ENCODE peak calls at places on chromosomes 16 and 17, in seven cellular contexts. One of them, this sample, is unnamed.

GRCh38 chr17:35730400-35731005 is 936 bp upstream of the RASL10B start:
- DNase-seq in glutamatergic neuron: no peak
- DNase-seq in epithelial cell of esophagus: no peak
- DNase-seq in fibroblast of mammary gland: peak; percentile 56
- DNase-seq in pancreas: no peak
- DNase-seq in progenitor cell of endocrine pancreas: no peak
- DNase-seq in gastrocnemius medialis: no peak
- DNase-seq in this sample: no peak

GRCh38 chr16:24670623-24671454 is 58.6 kb upstream of the TNRC6A start:
- DNase-seq in glutamatergic neuron: peak; percentile 74
- DNase-seq in epithelial cell of esophagus: peak; percentile 48
- DNase-seq in fibroblast of mammary gland: peak; percentile 92
- DNase-seq in pancreas: peak; percentile 50
- DNase-seq in progenitor cell of endocrine pancreas: no peak
- DNase-seq in gastrocnemius medialis: peak; percentile 6
- DNase-seq in this sample: no peak

GRCh38 chr16:70018254-70018653 is 67.1 kb downstream of the CLEC18A start:
- DNase-seq in glutamatergic neuron: no peak
- DNase-seq in epithelial cell of esophagus: peak; percentile 33
- DNase-seq in fibroblast of mammary gland: peak; percentile 30
- DNase-seq in pancreas: no peak
- DNase-seq in progenitor cell of endocrine pancreas: no peak
- DNase-seq in gastrocnemius medialis: no peak
- DNase-seq in this sample: no peak

GRCh38 chr16:79980650-79981521 is 380.3 kb upstream of the MAF start:
- DNase-seq in glutamatergic neuron: no peak
- DNase-seq in epithelial cell of esophagus: no peak
- DNase-seq in fibroblast of mammary gland: no peak
- DNase-seq in pancreas: no peak
- DNase-seq in progenitor cell of endocrine pancreas: peak; percentile 10
- DNase-seq in gastrocnemius medialis: no peak
- DNase-seq in this sample: no peak

GRCh38 chr16:12319464-12320030 is 343.0 kb downstream of the SNX29 start:
- DNase-seq in glutamatergic neuron: no peak
- DNase-seq in epithelial cell of esophagus: peak; percentile 8
- DNase-seq in fibroblast of mammary gland: no peak
- DNase-seq in pancreas: no peak
- DNase-seq in progenitor cell of endocrine pancreas: no peak
- DNase-seq in gastrocnemius medialis: no peak
- DNase-seq in this sample: no peak

GRCh38 chr16:89565506-89566372 is 5.3 kb downstream of the RPL13 start:
- DNase-seq in glutamatergic neuron: peak; percentile 72
- DNase-seq in epithelial cell of esophagus: peak; percentile 62
- DNase-seq in fibroblast of mammary gland: peak; percentile 49
- DNase-seq in pancreas: peak; percentile 75
- DNase-seq in progenitor cell of endocrine pancreas: peak; percentile 39
- DNase-seq in gastrocnemius medialis: peak; percentile 28
- DNase-seq in this sample: no peak

GRCh38 chr17:43772877-43773648 is 5.7 kb downstream of the DUSP3 start:
- DNase-seq in glutamatergic neuron: no peak
- DNase-seq in epithelial cell of esophagus: no peak
- DNase-seq in fibroblast of mammary gland: no peak
- DNase-seq in pancreas: no peak
- DNase-seq in progenitor cell of endocrine pancreas: no peak
- DNase-seq in gastrocnemius medialis: peak; percentile 62
- DNase-seq in this sample: no peak

GRCh38 chr17:57455063-57455914 is 199.0 kb downstream of the MSI2 start:
- DNase-seq in glutamatergic neuron: no peak
- DNase-seq in epithelial cell of esophagus: peak; percentile 40
- DNase-seq in fibroblast of mammary gland: no peak
- DNase-seq in pancreas: no peak
- DNase-seq in progenitor cell of endocrine pancreas: no peak
- DNase-seq in gastrocnemius medialis: no peak
- DNase-seq in this sample: peak; percentile 35

GRCh38 chr17:42699415-42699740 is 17.0 kb downstream of the CNTNAP1 start:
- DNase-seq in glutamatergic neuron: no peak
- DNase-seq in epithelial cell of esophagus: no peak
- DNase-seq in fibroblast of mammary gland: no peak
- DNase-seq in pancreas: no peak
- DNase-seq in progenitor cell of endocrine pancreas: no peak
- DNase-seq in gastrocnemius medialis: no peak
- DNase-seq in this sample: no peak

GRCh38 chr16:86067516-86067915 is 168.6 kb downstream of the IRF8 start:
- DNase-seq in glutamatergic neuron: no peak
- DNase-seq in epithelial cell of esophagus: no peak
- DNase-seq in fibroblast of mammary gland: no peak
- DNase-seq in pancreas: no peak
- DNase-seq in progenitor cell of endocrine pancreas: no peak
- DNase-seq in gastrocnemius medialis: no peak
- DNase-seq in this sample: no peak

GRCh38 chr16:59633996-59634579 is 900.0 kb upstream of the GOT2 start:
- DNase-seq in glutamatergic neuron: no peak
- DNase-seq in epithelial cell of esophagus: peak; percentile 26
- DNase-seq in fibroblast of mammary gland: peak; percentile 73
- DNase-seq in pancreas: no peak
- DNase-seq in progenitor cell of endocrine pancreas: no peak
- DNase-seq in gastrocnemius medialis: no peak
- DNase-seq in this sample: no peak

GRCh38 chr17:81420769-81421462 is 25.7 kb downstream of the BAHCC1 start:
- DNase-seq in glutamatergic neuron: no peak
- DNase-seq in epithelial cell of esophagus: no peak
- DNase-seq in fibroblast of mammary gland: no peak
- DNase-seq in pancreas: peak; percentile 84
- DNase-seq in progenitor cell of endocrine pancreas: no peak
- DNase-seq in gastrocnemius medialis: no peak
- DNase-seq in this sample: no peak

GRCh38 chr17:79413591-79413990 is 197.3 kb downstream of the RBFOX3 start:
- DNase-seq in glutamatergic neuron: no peak
- DNase-seq in epithelial cell of esophagus: no peak
- DNase-seq in fibroblast of mammary gland: no peak
- DNase-seq in pancreas: peak; percentile 67
- DNase-seq in progenitor cell of endocrine pancreas: no peak
- DNase-seq in gastrocnemius medialis: no peak
- DNase-seq in this sample: no peak

GRCh38 chr17:60141111-60142018 is 8.4 kb upstream of the CA4 start:
- DNase-seq in glutamatergic neuron: peak; percentile 52
- DNase-seq in epithelial cell of esophagus: peak; percentile 46
- DNase-seq in fibroblast of mammary gland: no peak
- DNase-seq in pancreas: peak; percentile 86
- DNase-seq in progenitor cell of endocrine pancreas: no peak
- DNase-seq in gastrocnemius medialis: no peak
- DNase-seq in this sample: no peak

GRCh38 chr17:16463341-16464000 is 28.5 kb downstream of the LRRC75A start:
- DNase-seq in glutamatergic neuron: peak; percentile 74
- DNase-seq in epithelial cell of esophagus: peak; percentile 51
- DNase-seq in fibroblast of mammary gland: no peak
- DNase-seq in pancreas: peak; percentile 78
- DNase-seq in progenitor cell of endocrine pancreas: no peak
- DNase-seq in gastrocnemius medialis: no peak
- DNase-seq in this sample: no peak
- TF ChIP-seq CTCF in glutamatergic neuron: peak; percentile 24
- TF ChIP-seq CTCF in epithelial cell of esophagus: peak; percentile 36
- TF ChIP-seq CTCF in fibroblast of mammary gland: no peak
- TF ChIP-seq CTCF in pancreas: peak; percentile 17
- TF ChIP-seq CTCF in progenitor cell of endocrine pancreas: peak; percentile 15
- TF ChIP-seq CTCF in gastrocnemius medialis: no peak
- TF ChIP-seq CTCF in this sample: no peak

GRCh38 chr16:74280448-74280847 is 16.2 kb upstream of the PSMD7 start:
- DNase-seq in glutamatergic neuron: no peak
- DNase-seq in epithelial cell of esophagus: no peak
- DNase-seq in fibroblast of mammary gland: no peak
- DNase-seq in pancreas: no peak
- DNase-seq in progenitor cell of endocrine pancreas: no peak
- DNase-seq in gastrocnemius medialis: no peak
- DNase-seq in this sample: no peak

GRCh38 chr16:74279266-74279665 is 17.3 kb upstream of the PSMD7 start:
- DNase-seq in glutamatergic neuron: no peak
- DNase-seq in epithelial cell of esophagus: no peak
- DNase-seq in fibroblast of mammary gland: no peak
- DNase-seq in pancreas: no peak
- DNase-seq in progenitor cell of endocrine pancreas: no peak
- DNase-seq in gastrocnemius medialis: no peak
- DNase-seq in this sample: no peak

GRCh38 chr16:74279805-74280204 is 16.8 kb upstream of the PSMD7 start:
- DNase-seq in glutamatergic neuron: no peak
- DNase-seq in epithelial cell of esophagus: no peak
- DNase-seq in fibroblast of mammary gland: no peak
- DNase-seq in pancreas: no peak
- DNase-seq in progenitor cell of endocrine pancreas: no peak
- DNase-seq in gastrocnemius medialis: no peak
- DNase-seq in this sample: no peak

GRCh38 chr16:74271879-74272278 is 24.7 kb upstream of the PSMD7 start:
- DNase-seq in glutamatergic neuron: no peak
- DNase-seq in epithelial cell of esophagus: peak; percentile 14
- DNase-seq in fibroblast of mammary gland: peak; percentile 8
- DNase-seq in pancreas: no peak
- DNase-seq in progenitor cell of endocrine pancreas: no peak
- DNase-seq in gastrocnemius medialis: no peak
- DNase-seq in this sample: no peak

DNA sequence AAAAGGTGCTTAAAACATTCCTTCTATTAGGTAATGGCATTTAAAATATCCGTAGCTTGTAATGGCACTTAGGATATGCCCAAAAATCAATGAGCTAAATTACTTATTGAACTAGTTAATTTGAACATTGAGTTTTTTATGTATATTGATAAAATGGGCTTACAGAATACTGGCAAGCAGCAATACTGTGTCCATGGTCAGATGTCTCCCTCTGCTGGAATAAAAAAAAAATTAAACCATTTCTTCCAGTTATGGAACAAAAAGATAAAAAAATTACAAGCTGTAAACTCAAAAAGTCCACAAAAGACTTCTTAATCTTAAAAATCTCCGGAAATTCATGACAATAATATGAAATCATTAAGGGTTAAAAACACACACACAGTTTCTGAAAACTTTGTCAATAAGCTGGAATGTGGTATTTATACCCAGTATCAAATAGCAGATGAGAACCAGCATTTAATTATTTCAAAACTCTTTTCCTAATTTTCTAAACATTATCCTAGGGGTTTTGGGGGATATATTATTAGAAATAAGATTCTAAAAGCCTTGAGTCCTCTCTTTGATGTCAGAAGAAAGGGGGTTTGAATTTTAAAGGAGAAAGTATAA is 21.5 kb upstream of the PSMD7 start:
- DNase-seq in glutamatergic neuron: no peak
- DNase-seq in epithelial cell of esophagus: peak; percentile 46
- DNase-seq in fibroblast of mammary gland: peak; percentile 42
- DNase-seq in pancreas: no peak
- DNase-seq in progenitor cell of endocrine pancreas: no peak
- DNase-seq in gastrocnemius medialis: no peak
- DNase-seq in this sample: no peak
- TF ChIP-seq CTCF in glutamatergic neuron: peak; percentile 64
- TF ChIP-seq CTCF in epithelial cell of esophagus: peak; percentile 57
- TF ChIP-seq CTCF in fibroblast of mammary gland: peak; percentile 53
- TF ChIP-seq CTCF in pancreas: peak; percentile 39
- TF ChIP-seq CTCF in progenitor cell of endocrine pancreas: peak; percentile 71
- TF ChIP-seq CTCF in gastrocnemius medialis: peak; percentile 32
- TF ChIP-seq CTCF in this sample: no peak

GRCh38 chr17:74448774-74449173 is 16.9 kb downstream of the GPRC5C start:
- DNase-seq in glutamatergic neuron: no peak
- DNase-seq in epithelial cell of esophagus: no peak
- DNase-seq in fibroblast of mammary gland: no peak
- DNase-seq in pancreas: no peak
- DNase-seq in progenitor cell of endocrine pancreas: no peak
- DNase-seq in gastrocnemius medialis: no peak
- DNase-seq in this sample: no peak

GRCh38 chr17:74444406-74444805 is 12.5 kb downstream of the GPRC5C start:
- DNase-seq in glutamatergic neuron: no peak
- DNase-seq in epithelial cell of esophagus: no peak
- DNase-seq in fibroblast of mammary gland: peak; percentile 38
- DNase-seq in pancreas: peak; percentile 67
- DNase-seq in progenitor cell of endocrine pancreas: no peak
- DNase-seq in gastrocnemius medialis: peak; percentile 84
- DNase-seq in this sample: no peak

GRCh38 chr17:74445156-74445555 is 13.3 kb downstream of the GPRC5C start:
- DNase-seq in glutamatergic neuron: no peak
- DNase-seq in epithelial cell of esophagus: no peak
- DNase-seq in fibroblast of mammary gland: no peak
- DNase-seq in pancreas: no peak
- DNase-seq in progenitor cell of endocrine pancreas: no peak
- DNase-seq in gastrocnemius medialis: no peak
- DNase-seq in this sample: no peak

GRCh38 chr17:74447628-74448159 is 15.8 kb downstream of the GPRC5C start:
- DNase-seq in glutamatergic neuron: no peak
- DNase-seq in epithelial cell of esophagus: no peak
- DNase-seq in fibroblast of mammary gland: no peak
- DNase-seq in pancreas: no peak
- DNase-seq in progenitor cell of endocrine pancreas: no peak
- DNase-seq in gastrocnemius medialis: no peak
- DNase-seq in this sample: no peak

GRCh38 chr17:74446551-74447500 is 14.9 kb downstream of the GPRC5C start:
- DNase-seq in glutamatergic neuron: no peak
- DNase-seq in epithelial cell of esophagus: no peak
- DNase-seq in fibroblast of mammary gland: peak; percentile 54
- DNase-seq in pancreas: peak; percentile 74
- DNase-seq in progenitor cell of endocrine pancreas: no peak
- DNase-seq in gastrocnemius medialis: peak; percentile 90
- DNase-seq in this sample: no peak
- TF ChIP-seq CTCF in glutamatergic neuron: no peak
- TF ChIP-seq CTCF in epithelial cell of esophagus: no peak
- TF ChIP-seq CTCF in fibroblast of mammary gland: no peak
- TF ChIP-seq CTCF in pancreas: no peak
- TF ChIP-seq CTCF in progenitor cell of endocrine pancreas: no peak
- TF ChIP-seq CTCF in gastrocnemius medialis: no peak
- TF ChIP-seq CTCF in this sample: no peak

GRCh38 chr17:71759422-71760060 is 361.3 kb upstream of the SOX9 start:
- DNase-seq in glutamatergic neuron: no peak
- DNase-seq in epithelial cell of esophagus: no peak
- DNase-seq in fibroblast of mammary gland: no peak
- DNase-seq in pancreas: no peak
- DNase-seq in progenitor cell of endocrine pancreas: no peak
- DNase-seq in gastrocnemius medialis: no peak
- DNase-seq in this sample: no peak

GRCh38 chr17:71760062-71760720 is 360.6 kb upstream of the SOX9 start:
- DNase-seq in glutamatergic neuron: no peak
- DNase-seq in epithelial cell of esophagus: peak; percentile 78
- DNase-seq in fibroblast of mammary gland: peak; percentile 22
- DNase-seq in pancreas: no peak
- DNase-seq in progenitor cell of endocrine pancreas: no peak
- DNase-seq in gastrocnemius medialis: no peak
- DNase-seq in this sample: no peak

GRCh38 chr17:71765437-71765836 is 355.4 kb upstream of the SOX9 start:
- DNase-seq in glutamatergic neuron: no peak
- DNase-seq in epithelial cell of esophagus: no peak
- DNase-seq in fibroblast of mammary gland: no peak
- DNase-seq in pancreas: no peak
- DNase-seq in progenitor cell of endocrine pancreas: no peak
- DNase-seq in gastrocnemius medialis: no peak
- DNase-seq in this sample: no peak

GRCh38 chr17:71762526-71762925 is 358.3 kb upstream of the SOX9 start:
- DNase-seq in glutamatergic neuron: no peak
- DNase-seq in epithelial cell of esophagus: no peak
- DNase-seq in fibroblast of mammary gland: no peak
- DNase-seq in pancreas: peak; percentile 14
- DNase-seq in progenitor cell of endocrine pancreas: no peak
- DNase-seq in gastrocnemius medialis: no peak
- DNase-seq in this sample: no peak

DNA sequence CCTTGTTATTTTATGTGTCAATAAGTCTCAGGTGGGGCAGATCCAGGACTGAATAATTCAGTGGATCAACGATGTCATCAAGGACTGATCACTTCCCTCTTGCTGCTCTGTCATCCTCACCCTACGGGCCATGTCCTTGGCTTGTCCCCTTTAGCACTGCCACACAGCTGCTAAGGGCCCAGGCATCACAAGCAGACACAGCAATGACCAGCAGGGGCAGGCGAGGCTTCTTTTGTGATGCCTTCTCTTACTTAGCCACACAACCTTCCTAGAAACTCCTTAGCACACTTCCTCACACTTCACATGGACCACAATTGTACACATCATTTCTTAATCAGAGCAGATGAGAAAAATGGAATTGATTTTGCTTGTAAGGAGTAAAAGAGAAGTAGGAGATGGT is 356.3 kb upstream of the SOX9 start:
- DNase-seq in glutamatergic neuron: peak; percentile 45
- DNase-seq in epithelial cell of esophagus: peak; percentile 41
- DNase-seq in fibroblast of mammary gland: no peak
- DNase-seq in pancreas: no peak
- DNase-seq in progenitor cell of endocrine pancreas: peak; percentile 13
- DNase-seq in gastrocnemius medialis: no peak
- DNase-seq in this sample: no peak
- TF ChIP-seq CTCF in glutamatergic neuron: peak; percentile 41
- TF ChIP-seq CTCF in epithelial cell of esophagus: peak; percentile 54
- TF ChIP-seq CTCF in fibroblast of mammary gland: peak; percentile 9
- TF ChIP-seq CTCF in pancreas: no peak
- TF ChIP-seq CTCF in progenitor cell of endocrine pancreas: peak; percentile 64
- TF ChIP-seq CTCF in gastrocnemius medialis: peak; percentile 20
- TF ChIP-seq CTCF in this sample: no peak